ENCODE peak calls at places on chromosomes 3 and 15, in ten cellular contexts. I is AG10803, G is astrocyte of the spinal cord, R is B cell, L is dorsolateral prefrontal cortex, V is astrocyte, Q is choroid plexus epithelial cell, W is RWPE1, X is K562, C is HFF-Myc. Z is an unnamed sample.

GRCh38 chr15:32651229-32651837 is 9.8 kb downstream of the SCG5 start:
- DNase-seq in G (peak; percentile 69), I (peak; percentile 82), V (no peak), Q (peak; percentile 82), X (peak; percentile 79), L (no peak), C (no peak), W (peak; percentile 73), R (peak; percentile 47), Z (no peak)

GRCh38 chr3:156174229-156174847 is 54.0 kb downstream of the KCNAB1 start:
- DNase-seq in R (no peak), W (no peak), C (peak; percentile 46), G (peak; percentile 69), I (peak; percentile 70), V (peak; percentile 63), Q (peak; percentile 77), L (no peak), X (no peak), Z (no peak)

GRCh38 chr3:77281721-77282120 is 241.8 kb downstream of the ROBO2 start:
- DNase-seq in Q (peak; percentile 4), C (no peak), G (no peak), L (no peak), R (no peak), X (no peak), I (no peak), V (no peak), W (no peak), Z (no peak)

GRCh38 chr15:80895091-80895490 is 94.5 kb downstream of the MESD start:
- DNase-seq in C (no peak), I (no peak), V (no peak), W (no peak), R (no peak), L (no peak), G (no peak), X (no peak), Q (no peak), Z (no peak)

GRCh38 chr3:33751320-33751719 is 33.3 kb upstream of the CLASP2 start:
- DNase-seq in R (no peak), C (no peak), Q (no peak), I (no peak), X (no peak), L (no peak), V (no peak), W (no peak), G (no peak), Z (no peak)

GRCh38 chr3:125609384-125609783 is 14.1 kb upstream of the OSBPL11 start:
- DNase-seq in I (no peak), L (no peak), R (no peak), Q (no peak), W (no peak), V (no peak), X (no peak), G (no peak), C (no peak), Z (no peak)

GRCh38 chr15:26773917-26774316 is 1.1 kb upstream of the GABRB3 start:
- DNase-seq in C (no peak), W (no peak), G (no peak), Q (no peak), L (no peak), I (no peak), X (no peak), V (no peak), R (no peak), Z (no peak)

GRCh38 chr15:91849749-91850161 is 3.8 kb upstream of the SLCO3A1 start:
- DNase-seq in R (no peak), I (peak; percentile 62), C (no peak), W (peak; percentile 59), V (peak; percentile 37), L (no peak), G (peak; percentile 57), X (peak; percentile 23), Q (peak; percentile 28), Z (no peak)

GRCh38 chr3:47578691-47579632 is at the start of gene CSPG5:
- DNase-seq in C (no peak), L (peak; percentile 76), X (peak; percentile 80), I (no peak), V (no peak), R (no peak), W (no peak), Q (no peak), G (no peak), Z (no peak)

GRCh38 chr3:6928064-6928463 is 67.1 kb downstream of the GRM7 start:
- DNase-seq in C (no peak), X (no peak), Q (no peak), G (peak; percentile 45), W (no peak), I (no peak), V (peak; percentile 60), R (no peak), L (no peak), Z (no peak)

DNA sequence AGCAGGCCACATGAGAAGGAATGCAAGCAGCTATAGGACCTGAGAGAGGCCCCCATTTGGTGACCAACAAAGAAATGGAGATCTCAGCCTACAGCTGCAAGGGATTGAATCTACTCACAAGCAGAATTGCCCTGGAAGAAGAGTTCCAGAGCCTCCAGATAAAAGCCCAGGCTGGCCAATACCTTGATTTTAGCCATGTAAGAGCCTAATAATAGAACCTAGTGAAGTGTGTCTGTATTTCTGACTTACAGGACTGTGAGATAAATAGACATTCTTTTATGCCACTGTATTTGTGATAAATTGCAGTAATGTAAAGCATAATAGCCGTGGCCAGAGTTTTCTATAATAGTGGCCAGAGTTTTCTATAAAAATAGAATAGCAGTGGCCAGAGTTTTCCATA is 254.6 kb downstream of the PYDC2 start:
- DNase-seq in V (no peak), W (no peak), X (no peak), C (no peak), Q (no peak), L (no peak), R (no peak), I (no peak), G (no peak), Z (no peak)
- TF ChIP-seq CTCF in V (no peak), W (no peak), X (no peak), C (no peak), Q (no peak), L (no peak), R (no peak), I (no peak), G (no peak), Z (no peak)

DNA sequence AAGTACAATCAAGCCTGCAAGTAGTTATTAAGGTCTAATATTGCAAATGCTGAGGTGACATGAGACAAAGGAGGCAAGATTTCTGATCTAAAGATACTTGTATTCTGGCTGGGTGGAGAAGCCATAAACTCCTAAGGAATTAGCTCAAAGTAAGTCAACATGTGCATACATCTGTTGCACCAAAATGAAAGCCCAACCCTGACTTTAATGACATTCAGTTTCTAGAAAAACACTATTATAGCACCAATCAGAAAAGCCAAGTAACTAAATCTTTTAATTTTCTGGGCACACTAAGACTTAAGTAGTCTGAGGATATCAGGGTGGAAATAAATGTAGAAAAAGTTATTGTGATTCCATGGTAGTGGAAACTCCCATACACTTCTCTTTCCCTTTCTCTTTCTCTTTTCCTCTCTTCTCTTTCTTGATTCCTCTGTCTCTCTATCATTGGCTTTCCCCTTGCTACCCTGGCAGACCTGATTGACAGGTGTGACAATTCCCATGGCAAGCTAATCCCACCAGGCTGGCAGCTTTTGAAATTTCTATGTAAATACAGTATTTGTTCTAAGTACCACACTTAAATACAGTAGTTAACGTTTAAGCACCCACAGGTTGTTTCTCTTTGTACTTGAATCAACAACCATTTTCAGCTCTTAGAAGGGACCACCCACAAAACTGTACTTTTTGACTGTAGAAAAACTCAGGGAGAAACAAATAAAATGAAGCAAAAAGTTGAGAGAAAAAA is 528.4 kb upstream of the SEMA6D start:
- DNase-seq in C (no peak), G (no peak), W (no peak), Q (no peak), X (no peak), V (no peak), L (no peak), I (no peak), R (no peak), Z (no peak)
- TF ChIP-seq CTCF in C (no peak), G (no peak), W (no peak), Q (no peak), X (no peak), V (no peak), L (no peak), I (no peak), R (no peak), Z (no peak)

DNA sequence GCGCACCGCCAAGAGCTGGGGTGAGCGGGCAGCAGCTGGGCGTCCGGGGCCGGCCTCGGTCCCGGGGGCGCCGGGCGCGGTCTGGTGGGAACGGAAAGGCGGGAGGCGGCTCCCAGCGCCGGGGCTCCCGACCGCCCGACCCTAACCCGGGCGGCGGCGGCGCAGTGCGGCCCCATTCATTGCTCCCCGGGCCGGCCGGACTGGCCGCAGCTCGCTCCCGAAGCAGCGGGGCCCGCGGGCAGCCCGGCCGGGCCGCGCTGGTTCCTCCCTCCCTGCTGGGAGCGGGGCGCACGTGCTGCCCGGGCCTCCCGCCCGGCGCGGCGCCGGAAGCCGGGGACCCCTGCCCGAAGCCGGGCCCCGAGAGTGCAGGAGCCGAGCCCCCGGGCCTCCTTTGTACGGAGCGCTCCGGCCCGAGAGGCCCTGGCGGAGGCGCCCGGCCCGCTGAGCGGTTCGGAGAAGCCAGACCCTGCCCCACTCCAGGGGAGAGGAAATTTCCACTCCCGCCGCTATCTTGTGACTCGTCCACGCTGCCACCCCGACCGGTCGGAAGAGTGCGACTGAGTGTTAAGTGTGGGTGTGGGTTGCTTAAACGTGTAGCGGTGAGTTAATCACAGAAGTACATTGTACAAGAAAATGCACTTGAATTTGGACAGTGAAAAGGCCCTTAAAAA is 583 bp downstream of the ATP1B3 start:
- DNase-seq in Q (peak; percentile 48), V (peak; percentile 40), C (no peak), W (peak; percentile 12), X (peak; percentile 60), G (peak; percentile 52), I (peak; percentile 40), R (peak; percentile 67), L (peak; percentile 75), Z (no peak)
- TF ChIP-seq CTCF in Q (no peak), V (no peak), C (no peak), W (no peak), X (no peak), G (no peak), I (no peak), R (no peak), L (no peak), Z (no peak)

GRCh38 chr15:65632780-65633384 is 11.1 kb downstream of the SLC24A1 start:
- DNase-seq in I (no peak), L (no peak), V (no peak), R (no peak), X (no peak), Q (no peak), G (no peak), C (no peak), W (no peak), Z (no peak)

GRCh38 chr15:65631503-65631902 is 9.8 kb downstream of the SLC24A1 start:
- DNase-seq in G (no peak), W (no peak), R (no peak), X (no peak), V (no peak), C (no peak), L (no peak), I (no peak), Q (no peak), Z (no peak)

GRCh38 chr15:65630760-65631159 is 9.0 kb downstream of the SLC24A1 start:
- DNase-seq in V (no peak), R (no peak), G (no peak), I (no peak), X (no peak), Q (no peak), W (no peak), L (no peak), C (no peak), Z (no peak)

GRCh38 chr15:65633752-65634151 is 12.0 kb downstream of the SLC24A1 start:
- DNase-seq in W (no peak), R (no peak), G (no peak), V (no peak), C (no peak), L (no peak), X (no peak), Q (no peak), I (no peak), Z (no peak)

GRCh38 chr15:65634381-65634780 is 12.6 kb downstream of the SLC24A1 start:
- DNase-seq in V (no peak), G (no peak), R (no peak), I (peak; percentile 24), L (no peak), X (no peak), C (no peak), W (peak; percentile 26), Q (no peak), Z (no peak)
- TF ChIP-seq CTCF in V (no peak), G (no peak), R (no peak), I (no peak), L (no peak), X (no peak), C (no peak), W (no peak), Q (no peak), Z (no peak)